ENCODE peak calls at places on chromosomes 1 and 21, in six cellular contexts. J is NCI-H1092 treated with DMSO at 0.1 percent for 48 hours, M is GM12878, Z is neural progenitor cell, S is nephron progenitor cell, B is COR-L47. U is an unnamed sample.

GRCh38 chr1:247293047-247293446 is 37.2 kb downstream of the VN1R5 start:
- DNase-seq in J (no peak), M (no peak), Z (peak), S (no peak), B (no peak), U (no peak)

GRCh38 chr1:10495942-10496341 is 21.2 kb downstream of the PEX14 start:
- DNase-seq in J (no peak), M (no peak), Z (no peak), S (no peak), B (no peak), U (peak)

GRCh38 chr21:27477321-27477720 is 510.4 kb upstream of the ADAMTS5 start:
- DNase-seq in J (no peak), M (no peak), Z (no peak), S (no peak), B (no peak), U (no peak)

GRCh38 chr1:11151854-11152612 is 37.1 kb upstream of the ANGPTL7 start:
- DNase-seq in J (peak), M (no peak), Z (no peak), S (no peak), B (no peak), U (no peak)

GRCh38 chr1:109573785-109574184 is 25.4 kb downstream of the GNAI3 start:
- DNase-seq in J (no peak), M (no peak), Z (no peak), S (no peak), B (no peak), U (no peak)

GRCh38 chr1:157045251-157046218 is at the start of gene ARHGEF11:
- DNase-seq in J (peak), M (no peak), Z (peak), S (peak), B (peak), U (peak)

GRCh38 chr1:221998781-221999180 is 256.9 kb upstream of the DUSP10 start:
- DNase-seq in J (no peak), M (no peak), Z (no peak), S (no peak), B (no peak), U (no peak)

GRCh38 chr1:2554621-2555387 is 1.4 kb upstream of the TNFRSF14 start:
- DNase-seq in J (no peak), M (no peak), Z (peak), S (no peak), B (peak), U (no peak)

GRCh38 chr1:234730542-234731370 is 120.8 kb upstream of the IRF2BP2 start:
- DNase-seq in J (no peak), M (peak), Z (no peak), S (no peak), B (no peak), U (no peak)

GRCh38 chr1:22886211-22886610 is 86.5 kb downstream of the LACTBL1 start:
- DNase-seq in J (no peak), M (no peak), Z (no peak), S (no peak), B (no peak), U (no peak)

GRCh38 chr1:82065917-82066316 is 265.2 kb downstream of the ADGRL2 start:
- DNase-seq in J (no peak), M (no peak), Z (no peak), S (no peak), B (no peak), U (no peak)

GRCh38 chr1:189211742-189212141 is 1265.9 kb downstream of the BRINP3 start:
- DNase-seq in J (no peak), M (no peak), Z (no peak), S (no peak), B (no peak), U (no peak)

GRCh38 chr21:20023199-20023598 is 975.0 kb upstream of the NCAM2 start:
- DNase-seq in J (no peak), M (no peak), Z (no peak), S (no peak), B (no peak), U (no peak)

GRCh38 chr1:87642581-87643129 is 314.0 kb downstream of the LMO4 start:
- DNase-seq in J (peak), M (no peak), Z (peak), S (no peak), B (peak), U (peak)

GRCh38 chr1:118905206-118905605 is 82.9 kb downstream of the TBX15 start:
- DNase-seq in J (no peak), M (no peak), Z (no peak), S (no peak), B (no peak), U (no peak)